ENCODE peak calls at places on chromosomes 3 and 15, in five cellular contexts. X is H7, H is keratinocyte, Q is endothelial cell of umbilical vein, R is ascending aorta. F is an unnamed sample.

GRCh38 chr3:152287898-152288576 is 19.3 kb downstream of the MBNL1 start:
- DNase-seq in X (no peak), H (no peak), Q (no peak), R (no peak), F (no peak)

GRCh38 chr3:49025005-49025792 is 3.3 kb downstream of the NDUFAF3 start:
- DNase-seq in X (peak; percentile 18), H (no peak), Q (no peak), R (no peak), F (no peak)

GRCh38 chr3:126358816-126359181 is 1.6 kb upstream of the KLF15 start:
- DNase-seq in X (no peak), H (no peak), Q (no peak), R (peak; percentile 57), F (peak; percentile 2)

GRCh38 chr3:43996379-43997301 is 245.0 kb upstream of the TOPAZ1 start:
- DNase-seq in X (peak; percentile 75), H (no peak), Q (peak; percentile 8), R (no peak), F (no peak)

GRCh38 chr3:78976200-78976599 is 791.6 kb downstream of the ROBO1 start:
- DNase-seq in X (no peak), H (no peak), Q (no peak), R (no peak), F (no peak)

GRCh38 chr3:86954226-86954625 is 36.7 kb downstream of the VGLL3 start:
- DNase-seq in X (no peak), H (no peak), Q (no peak), R (no peak), F (no peak)

GRCh38 chr15:70474682-70475438 is 288.5 kb downstream of the UACA start:
- DNase-seq in X (no peak), H (peak; percentile 65), Q (peak; percentile 96), R (peak; percentile 97), F (no peak)

GRCh38 chr15:77846360-77846759 is 213.6 kb upstream of the LINGO1 start:
- DNase-seq in X (no peak), H (no peak), Q (no peak), R (no peak), F (no peak)

GRCh38 chr3:194985031-194985578 is 285.9 kb downstream of the XXYLT1 start:
- DNase-seq in X (peak; percentile 92), H (peak; percentile 40), Q (no peak), R (peak; percentile 83), F (no peak)

GRCh38 chr3:140505876-140506275 is 172.0 kb upstream of the TRIM42 start:
- DNase-seq in X (no peak), H (no peak), Q (no peak), R (no peak), F (no peak)

GRCh38 chr15:39031596-39031995 is 467.0 kb upstream of the RASGRP1 start:
- DNase-seq in X (no peak), H (no peak), Q (no peak), R (no peak), F (no peak)

GRCh38 chr3:107062787-107063186 is 314.5 kb upstream of the CCDC54 start:
- DNase-seq in X (peak; percentile 3), H (no peak), Q (no peak), R (no peak), F (no peak)

GRCh38 chr3:169497567-169498257 is 165.8 kb downstream of the MECOM start:
- DNase-seq in X (no peak), H (no peak), Q (peak; percentile 94), R (no peak), F (no peak)

GRCh38 chr3:80643421-80643820 is 875.6 kb upstream of the ROBO1 start:
- DNase-seq in X (no peak), H (no peak), Q (no peak), R (no peak), F (no peak)

GRCh38 chr3:139572847-139573672 is 33.5 kb upstream of the RBP1 start:
- DNase-seq in X (no peak), H (no peak), Q (peak; percentile 21), R (no peak), F (no peak)

GRCh38 chr3:173889522-173890055 is 492.0 kb downstream of the NLGN1 start:
- DNase-seq in X (no peak), H (no peak), Q (no peak), R (no peak), F (no peak)

GRCh38 chr15:29143293-29143692 is 126.3 kb downstream of the NSMCE3 start:
- DNase-seq in X (peak; percentile 21), H (no peak), Q (no peak), R (no peak), F (no peak)

GRCh38 chr3:133460809-133461208 is 61.0 kb downstream of the BFSP2 start:
- DNase-seq in X (no peak), H (peak; percentile 42), Q (no peak), R (no peak), F (no peak)

GRCh38 chr3:196793224-196793623 is 53.6 kb downstream of the PAK2 start:
- DNase-seq in X (peak; percentile 32), H (peak; percentile 86), Q (peak; percentile 92), R (no peak), F (no peak)

GRCh38 chr3:79517766-79518413 is 249.9 kb downstream of the ROBO1 start:
- DNase-seq in X (no peak), H (no peak), Q (peak; percentile 57), R (no peak), F (no peak)

GRCh38 chr15:57227899-57228298 is 148.4 kb upstream of the CGNL1 start:
- DNase-seq in X (no peak), H (no peak), Q (no peak), R (no peak), F (no peak)

GRCh38 chr3:134357914-134358811 is 16.1 kb downstream of the AMOTL2 start:
- DNase-seq in X (peak; percentile 79), H (no peak), Q (peak; percentile 12), R (no peak), F (no peak)

GRCh38 chr15:33131880-33132279 is 62.6 kb downstream of the FMN1 start:
- DNase-seq in X (no peak), H (no peak), Q (peak; percentile 59), R (no peak), F (no peak)

GRCh38 chr15:29571728-29572454 is 250.4 kb downstream of the TJP1 start:
- DNase-seq in X (peak; percentile 35), H (no peak), Q (peak; percentile 52), R (no peak), F (no peak)

GRCh38 chr15:76075060-76075459 is 15.3 kb downstream of the TMEM266 start:
- DNase-seq in X (no peak), H (no peak), Q (no peak), R (no peak), F (no peak)

GRCh38 chr15:40982855-40983254 is 29.6 kb downstream of the CHAC1 start:
- DNase-seq in X (no peak), H (no peak), Q (peak; percentile 93), R (peak; percentile 91), F (no peak)

GRCh38 chr3:38136272-38136806 is 588 bp downstream of the ACAA1 start:
- DNase-seq in X (peak; percentile 57), H (no peak), Q (no peak), R (peak; percentile 67), F (no peak)

GRCh38 chr15:70088887-70089691 is 8.6 kb downstream of the TLE3 start:
- DNase-seq in X (peak; percentile 70), H (no peak), Q (no peak), R (no peak), F (no peak)

GRCh38 chr3:45112939-45113338 is 33.2 kb downstream of the CDCP1 start:
- DNase-seq in X (no peak), H (no peak), Q (no peak), R (no peak), F (no peak)

GRCh38 chr3:185267193-185267592 is 13.3 kb upstream of the EHHADH start:
- DNase-seq in X (no peak), H (no peak), Q (no peak), R (no peak), F (no peak)
- H3K27me3 ChIP-seq in X (no peaks in the 10 kb centered on the region), H (no peaks in the 10 kb centered on the region), Q (peaks cover 6% of the 10 kb centered on the region), R (no peaks in the 10 kb centered on the region), F (peaks cover 2% of the 10 kb centered on the region)

GRCh38 chr3:34362910-34363309 is 564.5 kb downstream of the PDCD6IP start:
- DNase-seq in X (no peak), H (no peak), Q (no peak), R (no peak), F (no peak)
- H3K4me3 ChIP-seq in X (no peak overlapping the region), H (no peak overlapping the region), Q (no peak overlapping the region), R (no peak overlapping the region), F (no peak overlapping the region)

GRCh38 chr15:66846811-66847210 is 144.8 kb downstream of the SMAD6 start:
- DNase-seq in X (no peak), H (no peak), Q (no peak), R (peak; percentile 21), F (peak; percentile 14)

GRCh38 chr15:66849393-66849745 is 147.3 kb downstream of the SMAD6 start:
- DNase-seq in X (no peak), H (no peak), Q (no peak), R (peak; percentile 52), F (no peak)

GRCh38 chr15:66848666-66849392 is 146.8 kb downstream of the SMAD6 start:
- DNase-seq in X (peak; percentile 24), H (no peak), Q (no peak), R (peak; percentile 65), F (no peak)

GRCh38 chr15:66847565-66847991 is 145.5 kb downstream of the SMAD6 start:
- DNase-seq in X (peak; percentile 17), H (no peak), Q (no peak), R (peak; percentile 59), F (no peak)

DNA sequence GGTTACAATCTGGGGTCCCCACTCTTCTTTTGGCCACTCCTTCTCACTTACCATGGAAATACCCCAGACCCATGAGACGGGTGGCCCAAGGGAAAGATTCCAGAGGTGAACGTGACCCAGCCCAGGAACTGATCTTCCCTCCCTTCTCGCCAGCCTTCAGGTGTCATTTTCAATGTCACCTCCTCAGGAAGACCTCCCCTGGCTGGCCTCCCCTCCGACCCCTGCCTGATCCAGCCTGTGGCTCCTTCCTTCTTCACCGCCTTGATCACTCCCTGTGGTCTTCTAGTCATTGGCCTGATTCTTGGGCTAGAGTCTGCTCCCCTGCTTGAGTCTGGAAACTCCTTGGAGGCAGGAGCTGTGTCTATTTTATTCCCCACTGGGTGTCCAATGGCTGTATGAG is 146.1 kb downstream of the SMAD6 start:
- DNase-seq in X (peak; percentile 26), H (no peak), Q (no peak), R (peak; percentile 27), F (no peak)
- H3K27me3 ChIP-seq in X (peaks cover 9% of the 10 kb centered on the region), H (no peaks in the 10 kb centered on the region), Q (no peaks in the 10 kb centered on the region), R (no peaks in the 10 kb centered on the region), F (no peaks in the 10 kb centered on the region)

GRCh38 chr15:64599716-64600115 is 139.3 kb downstream of the ZNF609 start:
- DNase-seq in X (no peak), H (no peak), Q (peak; percentile 20), R (no peak), F (no peak)

GRCh38 chr15:64599226-64599625 is 138.8 kb downstream of the ZNF609 start:
- DNase-seq in X (no peak), H (no peak), Q (no peak), R (no peak), F (no peak)

GRCh38 chr15:64600794-64601193 is 140.4 kb downstream of the ZNF609 start:
- DNase-seq in X (no peak), H (no peak), Q (no peak), R (no peak), F (no peak)

GRCh38 chr15:64596701-64597468 is 136.5 kb downstream of the ZNF609 start:
- DNase-seq in X (peak; percentile 66), H (no peak), Q (peak; percentile 62), R (no peak), F (peak; percentile 14)

DNA sequence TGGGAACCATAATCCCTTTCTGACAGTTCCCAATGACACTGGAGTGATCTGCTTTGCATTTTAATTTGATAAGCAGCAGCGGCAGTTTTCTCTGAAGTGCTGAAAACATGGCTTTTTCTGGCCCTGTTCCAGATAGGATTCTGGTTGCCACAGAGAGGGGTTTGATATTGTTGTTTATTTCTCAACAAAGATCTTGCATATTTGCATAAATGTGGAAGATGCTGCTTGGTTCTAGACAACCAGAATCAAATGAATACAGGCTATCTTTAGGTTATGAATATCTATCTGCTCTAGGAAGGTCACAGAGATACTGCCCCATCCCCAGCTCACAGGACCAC is 137.1 kb downstream of the ZNF609 start:
- DNase-seq in X (no peak), H (no peak), Q (no peak), R (no peak), F (no peak)
- H3K4me3 ChIP-seq in X (no peak overlapping the region), H (no peak overlapping the region), Q (no peak overlapping the region), R (no peak overlapping the region), F (peak overlapping the region; percentile 38)

F was measured in dorsolateral prefrontal cortex.